ENCODE peak calls at places on chromosomes 6 and 20, in six cellular contexts. I, R, N, G, V and Y are unnamed samples. For H3K4me1 and H3K36me3, the result is how much of the 10 kb centered on the place peaks cover.

GRCh38 chr20:48262955-48263354 is 477.7 kb upstream of the SULF2 start:
- DNase-seq in I (no peak), R (no peak), N (no peak), G (no peak), V (no peak), Y (no peak)

GRCh38 chr6:1720620-1721322 is 111.1 kb downstream of the FOXC1 start:
- DNase-seq in I (no peak), R (no peak), N (no peak), G (no peak), V (no peak), Y (no peak)

GRCh38 chr6:69866351-69867074 is at the start of gene COL19A1:
- DNase-seq in I (no peak), R (peak), N (no peak), G (peak), V (peak), Y (peak)

GRCh38 chr6:42707595-42707994 is 14.8 kb downstream of the PRPH2 start:
- DNase-seq in I (no peak), R (no peak), N (no peak), G (no peak), V (no peak), Y (no peak)

GRCh38 chr20:51439160-51439689 is 103.3 kb downstream of the NFATC2 start:
- DNase-seq in I (no peak), R (no peak), N (no peak), G (no peak), V (no peak), Y (no peak)

GRCh38 chr6:41201784-41202181 is 834 bp upstream of the TREML2 start:
- DNase-seq in I (no peak), R (no peak), N (no peak), G (peak), V (no peak), Y (no peak)

GRCh38 chr6:92790381-92790780 is 629.0 kb downstream of the EPHA7 start:
- DNase-seq in I (no peak), R (no peak), N (no peak), G (no peak), V (no peak), Y (no peak)

GRCh38 chr20:9408422-9409300 is 105.7 kb upstream of the LAMP5 start:
- DNase-seq in I (no peak), R (no peak), N (no peak), G (no peak), V (no peak), Y (no peak)

GRCh38 chr20:50320005-50320909 is 129.6 kb downstream of the CEBPB start:
- DNase-seq in I (no peak), R (no peak), N (no peak), G (peak), V (peak), Y (no peak)

GRCh38 chr6:44920952-44921491 is 407.1 kb upstream of the RUNX2 start:
- DNase-seq in I (no peak), R (no peak), N (no peak), G (no peak), V (no peak), Y (no peak)

GRCh38 chr6:19415605-19416326 is 421.4 kb upstream of the ID4 start:
- DNase-seq in I (no peak), R (no peak), N (no peak), G (no peak), V (no peak), Y (no peak)

GRCh38 chr6:158059108-158059507 is 77.4 kb downstream of the SYNJ2 start:
- DNase-seq in I (no peak), R (no peak), N (no peak), G (no peak), V (no peak), Y (no peak)
- H3K4me1 ChIP-seq in I (under half), R (under half), N (under half), G (under half), V (under half), Y (under half)

GRCh38 chr20:62937353-62938104 is 418 bp upstream of the GID8 start:
- DNase-seq in I (peak), R (peak), N (peak), G (peak), V (peak), Y (peak)

GRCh38 chr20:62933966-62934365 is 4.0 kb upstream of the GID8 start:
- DNase-seq in I (no peak), R (no peak), N (no peak), G (peak), V (no peak), Y (no peak)

GRCh38 chr20:62935968-62936585 is 1.9 kb upstream of the GID8 start:
- DNase-seq in I (no peak), R (no peak), N (no peak), G (peak), V (no peak), Y (no peak)

GRCh38 chr20:62936996-62937352 is 973 bp upstream of the GID8 start:
- DNase-seq in I (no peak), R (no peak), N (no peak), G (no peak), V (no peak), Y (no peak)

GRCh38 chr20:62935204-62935967 is 2.6 kb upstream of the GID8 start:
- DNase-seq in I (no peak), R (no peak), N (no peak), G (no peak), V (no peak), Y (no peak)
- TF ChIP-seq POLR2A in I (no peak), R (no peak), N (no peak), G (no peak), V (no peak), Y (no peak)

DNA sequence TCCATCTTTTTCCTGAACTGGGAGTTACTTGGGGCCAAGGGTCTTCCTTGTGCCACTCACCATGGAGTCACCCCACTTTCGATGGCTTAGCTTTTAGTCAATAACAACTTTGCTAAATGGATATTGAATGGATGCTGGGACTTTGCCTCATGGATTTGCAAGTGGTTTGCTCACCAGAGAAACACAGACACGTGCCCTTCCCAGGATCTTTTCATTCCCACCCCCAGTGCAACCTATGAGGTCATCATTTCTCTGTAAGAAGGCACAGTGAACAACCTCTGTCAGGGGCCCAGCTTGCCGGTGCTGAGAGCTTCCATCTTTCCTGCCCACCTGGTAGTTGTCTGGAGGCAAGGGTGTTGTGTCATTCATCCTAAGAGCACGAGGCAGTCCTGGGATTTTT is 256.8 kb upstream of the PMEPA1 start:
- DNase-seq in I (no peak), R (no peak), N (no peak), G (no peak), V (no peak), Y (no peak)
- H3K36me3 ChIP-seq in I (under half), R (under half), N (under half), G (under half), V (under half), Y (under half)

DNA sequence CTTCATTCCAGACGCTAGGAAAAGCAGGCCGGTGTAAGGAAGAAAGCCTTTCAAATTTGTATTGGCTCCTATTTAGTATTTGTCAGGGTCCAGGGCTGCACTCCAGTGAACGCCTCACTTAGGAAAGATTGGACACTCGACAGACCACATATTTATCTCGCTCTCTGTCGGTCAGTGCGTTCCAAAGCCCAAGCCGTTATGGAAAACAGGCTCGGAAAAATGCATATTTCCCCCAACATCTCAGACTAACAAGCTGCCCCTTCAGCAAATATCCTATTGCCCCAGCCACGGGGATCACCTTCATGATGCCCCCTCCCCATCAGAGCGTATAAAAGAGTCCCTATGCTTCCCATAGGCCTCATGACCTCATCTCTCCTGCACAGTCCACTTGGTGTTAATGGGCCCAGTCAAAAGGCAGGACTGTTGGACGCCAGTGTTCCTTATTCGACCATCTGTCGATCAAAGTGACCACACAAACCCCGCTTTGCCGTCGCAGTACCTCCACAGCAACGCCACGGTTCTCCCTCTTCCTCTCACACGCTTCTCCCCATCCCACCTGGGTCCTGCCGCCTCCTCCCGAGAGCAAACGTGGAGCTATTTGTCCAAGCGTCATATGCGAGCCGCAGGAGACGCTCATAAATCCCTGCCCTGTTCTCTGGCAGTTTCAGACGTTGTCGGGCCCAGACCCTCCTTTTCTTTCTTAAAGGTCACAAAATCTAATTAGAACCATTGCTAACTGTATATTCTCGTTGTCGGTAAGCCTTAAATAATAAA is 63.3 kb downstream of the NPEPL1 start:
- DNase-seq in I (no peak), R (no peak), N (no peak), G (peak), V (no peak), Y (no peak)
- H3K4me1 ChIP-seq in I (under half), R (under half), N (under half), G (under half), V (under half), Y (under half)